ENCODE peak calls at places on chromosomes 11 and 22, in six cellular contexts. B is body of pancreas, N is IMR-90, K is cardiac fibroblast, V is suprapubic skin, H is ovary. S is an unnamed sample.

GRCh38 chr11:95692526-95693270 is 96.9 kb downstream of the FAM76B start:
- DNase-seq in B (no peak), V (no peak), K (peak; percentile 18), H (no peak), N (peak; percentile 55), S (no peak)

GRCh38 chr11:66815646-66816045 is 27.6 kb upstream of the RCE1 start:
- DNase-seq in V (no peak), H (no peak), N (peak; percentile 43), K (peak; percentile 22), B (no peak), S (no peak)

GRCh38 chr22:26711205-26711958 is 54.0 kb downstream of the MIAT start:
- DNase-seq in V (no peak), K (peak; percentile 31), N (peak; percentile 62), H (no peak), B (no peak), S (no peak)

GRCh38 chr11:93986716-93987115 is 34.4 kb upstream of the HEPHL1 start:
- DNase-seq in K (peak; percentile 63), B (peak; percentile 60), H (no peak), N (peak; percentile 10), V (no peak), S (no peak)

GRCh38 chr22:18032455-18033101 is 8.2 kb upstream of the MICAL3 start:
- DNase-seq in N (peak; percentile 83), H (no peak), B (no peak), K (peak; percentile 91), V (no peak), S (no peak)

GRCh38 chr22:31488346-31488883 is 1.2 kb downstream of the EIF4ENIF1 start:
- DNase-seq in V (no peak), N (no peak), B (no peak), K (no peak), H (no peak), S (no peak)

GRCh38 chr11:115869780-115870431 is 365.7 kb upstream of the CADM1 start:
- DNase-seq in N (peak; percentile 51), V (no peak), B (peak; percentile 25), H (no peak), K (peak; percentile 3), S (no peak)

GRCh38 chr11:30487200-30487898 is 98.8 kb downstream of the MPPED2 start:
- DNase-seq in B (peak; percentile 58), H (no peak), N (peak; percentile 40), K (no peak), V (no peak), S (no peak)

GRCh38 chr22:48907591-48907990 is 920.1 kb downstream of the BRD1 start:
- DNase-seq in K (no peak), V (peak; percentile 67), H (no peak), N (no peak), B (no peak), S (no peak)

GRCh38 chr11:86370922-86371614 is 3.6 kb upstream of the CCDC81 start:
- DNase-seq in H (no peak), K (peak; percentile 87), N (peak; percentile 40), V (no peak), B (peak; percentile 4), S (peak; percentile 1)

GRCh38 chr22:35705141-35705540 is 12.5 kb upstream of the APOL5 start:
- DNase-seq in K (peak; percentile 88), H (no peak), N (peak; percentile 95), V (no peak), B (no peak), S (peak; percentile 26)

GRCh38 chr11:69009441-69010211 is 3.4 kb downstream of the MRGPRF start:
- DNase-seq in H (peak; percentile 66), K (no peak), V (no peak), N (no peak), B (no peak), S (no peak)

GRCh38 chr11:128624269-128625170 is 37.2 kb upstream of the ETS1 start:
- DNase-seq in K (no peak), H (no peak), B (peak; percentile 34), V (no peak), N (no peak), S (no peak)

GRCh38 chr22:44702479-44703219 is 645 bp downstream of the PRR5 start:
- DNase-seq in H (peak; percentile 48), B (peak; percentile 43), V (no peak), K (no peak), N (peak; percentile 54), S (no peak)

GRCh38 chr11:44017443-44018126 is 30.2 kb upstream of the ACCSL start:
- DNase-seq in V (peak; percentile 15), H (peak; percentile 17), N (no peak), K (no peak), B (peak; percentile 40), S (no peak)

GRCh38 chr11:96197801-96198465 is 145.1 kb downstream of the MAML2 start:
- DNase-seq in K (no peak), B (no peak), H (no peak), N (no peak), V (no peak), S (no peak)

GRCh38 chr11:86818466-86819282 is 18.3 kb downstream of the PRSS23 start:
- DNase-seq in V (no peak), B (peak; percentile 33), N (peak; percentile 81), H (no peak), K (peak; percentile 89), S (no peak)

GRCh38 chr11:3655548-3655947 is 10.6 kb downstream of the ART1 start:
- DNase-seq in V (no peak), N (no peak), B (no peak), H (no peak), K (no peak), S (no peak)

GRCh38 chr11:29527391-29527936 is 489.4 kb downstream of the KCNA4 start:
- DNase-seq in B (no peak), K (peak; percentile 95), V (no peak), N (peak; percentile 74), H (no peak), S (no peak)

GRCh38 chr22:31626427-31627150 is 35.4 kb downstream of the PISD start:
- DNase-seq in K (no peak), H (peak; percentile 66), N (no peak), B (no peak), V (no peak), S (no peak)

GRCh38 chr22:46458525-46458924 is 78.9 kb downstream of the CELSR1 start:
- DNase-seq in H (no peak), K (no peak), B (no peak), V (no peak), N (no peak), S (no peak)

GRCh38 chr22:29129644-29130201 is 56.9 kb downstream of the KREMEN1 start:
- DNase-seq in B (no peak), H (no peak), V (peak; percentile 59), K (no peak), N (no peak), S (no peak)

GRCh38 chr22:23036684-23037428 is 33.5 kb upstream of the GNAZ start:
- DNase-seq in B (peak; percentile 18), K (peak; percentile 49), N (peak; percentile 41), H (peak; percentile 37), V (no peak), S (peak; percentile 10)

GRCh38 chr11:1202776-1203504 is 19.9 kb upstream of the MUC5B start:
- DNase-seq in K (peak; percentile 32), B (peak; percentile 53), V (peak; percentile 80), N (peak; percentile 12), H (peak; percentile 63), S (no peak)

GRCh38 chr11:1205121-1205986 is 17.5 kb upstream of the MUC5B start:
- DNase-seq in H (no peak), K (no peak), N (no peak), B (no peak), V (peak; percentile 73), S (no peak)

GRCh38 chr11:1202154-1202775 is 20.6 kb upstream of the MUC5B start:
- DNase-seq in H (no peak), N (no peak), B (no peak), V (peak; percentile 71), K (no peak), S (no peak)

GRCh38 chr11:1204381-1205101 is 18.3 kb upstream of the MUC5B start:
- DNase-seq in N (no peak), V (peak; percentile 57), B (no peak), K (no peak), H (no peak), S (no peak)

DNA sequence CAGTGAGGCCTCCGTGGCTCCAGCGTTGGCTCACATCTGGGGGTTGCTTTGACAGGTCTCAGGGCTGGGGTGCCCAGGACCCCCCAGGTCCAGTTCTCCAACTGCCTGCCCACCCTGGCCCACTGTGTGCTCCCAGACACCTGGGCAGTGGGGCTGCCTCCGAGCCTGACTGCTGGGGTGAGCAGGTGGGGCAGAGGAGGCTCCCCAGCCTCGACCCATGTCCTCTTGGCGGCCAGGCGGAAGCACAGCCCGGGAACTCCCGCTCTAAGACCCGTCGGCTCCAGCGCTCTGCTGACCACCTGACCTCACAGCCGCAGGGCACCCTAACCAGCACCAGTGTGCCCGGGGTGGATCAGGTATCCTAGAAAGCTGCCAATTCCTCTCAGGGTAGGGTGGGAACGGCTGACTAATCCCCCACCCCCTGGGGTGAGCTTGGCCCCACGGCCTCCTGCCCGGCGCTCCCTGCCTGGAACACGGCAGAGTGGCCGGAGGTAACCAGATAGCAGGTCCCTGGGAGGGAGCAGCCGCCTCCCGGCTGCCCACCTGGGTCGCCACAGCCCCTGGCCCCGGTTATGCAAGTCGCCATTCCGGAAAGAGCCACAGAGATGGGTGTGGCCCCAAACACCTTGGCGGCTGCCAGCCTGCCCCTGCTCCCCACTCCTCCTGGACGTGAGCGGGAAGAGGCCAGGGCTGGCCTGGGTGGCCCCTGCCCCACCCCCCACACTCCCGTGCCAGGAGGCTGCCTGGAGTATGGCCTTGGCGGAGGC is 19.2 kb upstream of the MUC5B start:
- DNase-seq in H (no peak), B (no peak), N (no peak), V (peak; percentile 76), K (no peak), S (no peak)
- H3K4me3 ChIP-seq in H (no peak overlapping the region), B (no peak overlapping the region), N (no peak overlapping the region), V (no peak overlapping the region), K (no peak overlapping the region), S (no peak overlapping the region)

GRCh38 chr11:1879941-1880720 is 11.6 kb downstream of the PRR33 start:
- DNase-seq in H (peak; percentile 51), B (peak; percentile 35), K (peak; percentile 67), V (peak; percentile 92), N (no peak), S (no peak)
- H3K4me3 ChIP-seq in H (no peak overlapping the region), B (no peak overlapping the region), K (no peak overlapping the region), V (no peak overlapping the region), N (no peak overlapping the region), S (no peak overlapping the region)

GRCh38 chr11:64874841-64875240 is 3.6 kb downstream of the EHD1 start:
- DNase-seq in V (no peak), N (no peak), K (no peak), B (no peak), H (no peak), S (no peak)
- H3K4me3 ChIP-seq in V (peak overlapping the region; percentile 95), N (no peak overlapping the region), K (no peak overlapping the region), B (no peak overlapping the region), H (no peak overlapping the region), S (no peak overlapping the region)

DNA sequence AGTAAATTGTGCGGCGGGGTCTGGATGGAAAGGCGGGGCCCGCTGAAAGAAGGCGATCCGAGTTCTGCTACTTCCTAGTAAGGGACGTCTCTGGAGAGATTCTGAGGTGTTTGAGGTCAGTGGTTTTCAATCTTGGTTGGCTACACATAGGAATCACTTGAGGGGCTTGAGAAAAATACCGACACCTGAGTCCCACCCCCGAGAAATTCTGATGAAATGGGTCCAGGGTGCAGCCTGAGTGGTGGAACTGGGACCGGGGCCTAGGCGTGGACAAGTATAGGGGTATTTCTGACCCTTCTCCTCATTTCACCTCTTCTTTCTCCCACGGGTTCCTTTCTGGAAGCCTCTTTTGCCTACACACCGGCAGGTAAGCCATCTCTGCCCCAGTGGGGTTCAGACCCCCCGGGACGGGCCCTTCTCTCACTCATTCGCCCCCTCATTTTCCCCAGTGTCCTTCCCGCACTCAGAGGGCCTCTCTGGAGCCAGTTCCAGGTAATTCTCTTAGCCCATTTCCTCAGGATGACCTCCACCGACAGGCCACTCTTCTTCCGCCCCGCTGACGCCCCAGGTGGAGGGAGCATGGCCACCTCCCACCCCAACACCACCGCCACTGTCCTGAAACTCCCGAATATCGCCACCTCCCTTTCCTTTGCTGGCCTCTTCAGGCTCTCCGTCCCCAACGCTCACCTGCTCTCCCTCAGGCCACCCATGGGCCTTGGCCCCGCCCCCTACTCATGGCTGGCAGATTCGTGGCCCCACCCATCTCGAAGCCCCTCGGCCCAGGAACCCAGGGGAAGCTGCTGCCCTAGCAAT is 11.8 kb downstream of the ROBO3 start:
- DNase-seq in V (no peak), B (no peak), N (no peak), K (no peak), H (peak; percentile 66), S (no peak)
- H3K4me3 ChIP-seq in V (peak overlapping the region; percentile 56), B (no peak overlapping the region), N (peak overlapping the region; percentile 58), K (peak overlapping the region; percentile 63), H (peak overlapping the region; percentile 67), S (peak overlapping the region; percentile 68)